ENCODE peak calls at places on chromosomes 3 and 15, in nine cellular contexts. Q, U, R, A, B, F, G, O and I are unnamed samples.

GRCh38 chr15:60184579-60184978 is 180.5 kb downstream of the FOXB1 start:
- DNase-seq in O (no peak), B (peak), G (no peak), R (no peak), U (peak), A (no peak), F (peak), Q (no peak), I (no peak)

GRCh38 chr15:68644088-68644904 is 65.5 kb downstream of the CORO2B start:
- DNase-seq in A (no peak), B (peak), O (peak), R (no peak), U (peak), Q (no peak), F (no peak), G (no peak), I (no peak)

GRCh38 chr3:107971181-107971580 is 119.7 kb downstream of the CD47 start:
- DNase-seq in U (no peak), B (no peak), F (no peak), O (no peak), R (no peak), G (no peak), A (no peak), Q (no peak), I (no peak)

GRCh38 chr3:48832691-48833090 is 15.0 kb downstream of the PRKAR2A start:
- DNase-seq in Q (no peak), O (no peak), B (no peak), F (no peak), R (no peak), A (no peak), G (no peak), U (no peak), I (no peak)

GRCh38 chr15:50265620-50266019 is at the start of gene HDC:
- DNase-seq in F (no peak), U (peak), O (no peak), B (no peak), R (no peak), G (no peak), Q (no peak), A (no peak), I (no peak)

GRCh38 chr15:57296473-57297162 is 79.7 kb upstream of the CGNL1 start:
- DNase-seq in G (no peak), B (no peak), Q (no peak), U (no peak), F (no peak), R (no peak), A (peak), O (no peak), I (no peak)

GRCh38 chr3:103786296-103786695 is 1351.5 kb downstream of the ZPLD1 start:
- DNase-seq in A (no peak), B (no peak), U (no peak), Q (no peak), F (no peak), G (no peak), O (no peak), R (no peak), I (no peak)

GRCh38 chr15:75775296-75776074 is 62.8 kb upstream of the CSPG4 start:
- DNase-seq in F (no peak), B (no peak), O (no peak), Q (no peak), R (no peak), G (no peak), U (no peak), A (no peak), I (no peak)

GRCh38 chr3:169676925-169677537 is 13.5 kb upstream of the MECOM start:
- DNase-seq in R (no peak), G (no peak), A (no peak), U (no peak), O (no peak), Q (no peak), F (no peak), B (no peak), I (no peak)

GRCh38 chr3:60065227-60065868 is 1015.5 kb upstream of the CFAP20DC start:
- DNase-seq in U (no peak), O (no peak), Q (no peak), A (no peak), R (no peak), B (no peak), G (no peak), F (no peak), I (no peak)

GRCh38 chr3:157147099-157147803 is 12.7 kb downstream of the CCNL1 start:
- DNase-seq in B (no peak), O (no peak), G (no peak), Q (no peak), U (no peak), F (no peak), A (no peak), R (no peak), I (no peak)

GRCh38 chr15:67542192-67542461 is 376 bp upstream of the MAP2K5 start:
- DNase-seq in R (no peak), U (no peak), Q (no peak), B (no peak), A (no peak), F (peak), G (no peak), O (no peak), I (no peak)

GRCh38 chr15:70569139-70569717 is 194.1 kb downstream of the UACA start:
- DNase-seq in G (no peak), Q (peak), R (no peak), F (peak), U (peak), A (no peak), O (peak), B (peak), I (peak)

GRCh38 chr3:12742330-12743107 is 16.5 kb downstream of the TMEM40 start:
- DNase-seq in O (no peak), B (no peak), A (no peak), R (no peak), U (no peak), G (no peak), Q (no peak), F (no peak), I (no peak)

GRCh38 chr3:65534825-65535224 is 503.9 kb downstream of the MAGI1 start:
- DNase-seq in Q (no peak), O (no peak), B (no peak), A (no peak), G (no peak), U (no peak), F (no peak), R (no peak), I (no peak)

GRCh38 chr3:102484384-102484783 is 49.6 kb downstream of the ZPLD1 start:
- DNase-seq in B (no peak), U (no peak), F (no peak), G (no peak), R (no peak), Q (no peak), O (no peak), A (no peak), I (no peak)

GRCh38 chr3:43796041-43796596 is 105.4 kb downstream of the ABHD5 start:
- DNase-seq in Q (no peak), U (no peak), O (no peak), B (no peak), R (no peak), F (no peak), A (no peak), G (no peak), I (no peak)

GRCh38 chr3:42090973-42091731 is at the start of gene TRAK1:
- DNase-seq in A (no peak), G (no peak), F (no peak), O (peak), R (no peak), B (peak), Q (no peak), U (peak), I (no peak)

GRCh38 chr3:4834403-4834866 is 144.8 kb upstream of the BHLHE40 start:
- DNase-seq in U (no peak), F (no peak), A (peak), Q (no peak), R (no peak), G (peak), O (no peak), B (peak), I (peak)

GRCh38 chr3:127970966-127971592 is 56.0 kb downstream of the KBTBD12 start:
- DNase-seq in O (no peak), A (peak), F (peak), G (peak), U (peak), R (peak), Q (peak), B (peak), I (no peak)

GRCh38 chr3:73576995-73577394 is 47.7 kb downstream of the PDZRN3 start:
- DNase-seq in A (no peak), B (peak), O (no peak), G (no peak), Q (no peak), R (no peak), F (no peak), U (peak), I (no peak)

GRCh38 chr3:52339612-52340011 is 23.5 kb downstream of the DNAH1 start:
- DNase-seq in R (peak), G (peak), Q (peak), U (peak), F (peak), O (peak), B (peak), A (peak), I (no peak)

GRCh38 chr15:78909791-78910228 is 35.0 kb downstream of the CTSH start:
- DNase-seq in R (peak), G (no peak), Q (peak), F (peak), O (no peak), U (peak), B (no peak), A (no peak), I (no peak)

GRCh38 chr15:29805043-29805707 is 17.1 kb downstream of the TJP1 start:
- DNase-seq in O (peak), A (no peak), F (no peak), Q (no peak), U (peak), R (no peak), G (no peak), B (peak), I (no peak)

GRCh38 chr15:74790080-74790916 is 8.4 kb downstream of the CSK start:
- DNase-seq in R (no peak), G (no peak), U (peak), O (no peak), A (peak), B (peak), Q (peak), F (peak), I (peak)

GRCh38 chr3:142098974-142099373 is 50.4 kb downstream of the TFDP2 start:
- DNase-seq in B (no peak), Q (peak), R (no peak), O (no peak), U (no peak), A (no peak), G (no peak), F (no peak), I (no peak)

GRCh38 chr3:186414735-186415419 is 52.8 kb upstream of the DGKG start:
- DNase-seq in B (peak), R (no peak), G (no peak), U (peak), Q (no peak), A (peak), F (no peak), O (peak), I (peak)

GRCh38 chr3:192816274-192816853 is 89.0 kb upstream of the FGF12 start:
- DNase-seq in R (no peak), G (peak), A (no peak), F (no peak), Q (peak), B (no peak), O (peak), U (peak), I (no peak)

GRCh38 chr3:45806072-45806471 is 9.7 kb upstream of the SLC6A20 start:
- DNase-seq in A (no peak), F (no peak), O (no peak), R (no peak), G (no peak), Q (no peak), B (no peak), U (no peak), I (no peak)

GRCh38 chr3:195906865-195907729 is 1.3 kb downstream of the TNK2 start:
- DNase-seq in A (peak), O (no peak), F (no peak), U (no peak), R (peak), G (peak), Q (peak), B (no peak), I (peak)

GRCh38 chr3:143835312-143835711 is 13.0 kb downstream of the SLC9A9 start:
- DNase-seq in A (no peak), Q (no peak), B (no peak), R (no peak), O (no peak), G (no peak), F (no peak), U (no peak), I (no peak)

GRCh38 chr3:192819001-192819569 is 91.7 kb upstream of the FGF12 start:
- DNase-seq in R (peak), U (peak), Q (no peak), O (peak), A (no peak), G (no peak), B (peak), F (no peak), I (no peak)